ENCODE peak calls at places on chromosomes 16 and 17, in seven cellular contexts. T is WTC11; G is stimulated activated CD4-positive, alpha-beta T cell treated with anti-CD3 and anti-CD28 coated beads, Interleukin-1b, Interleukin-23, amount 100 ng/mL, for 4 hours; H is transverse colon; W is tibial artery; K is SHP77; U is MV-4-11. Y is an unnamed sample.
A peak's percentile ranks its signal among the peaks of the same experiment; 100 is the strongest.

GRCh38 chr16:12449795-12450194 is 353.9 kb downstream of the CPPED1 start:
- DNase-seq in U (no peak), W (no peak), T (no peak), K (no peak), G (no peak), H (no peak), Y (peak; percentile 17)

GRCh38 chr17:62178579-62178978 is 113.5 kb upstream of the MED13 start:
- DNase-seq in W (no peak), K (no peak), U (no peak), G (no peak), T (no peak), H (no peak), Y (no peak)

GRCh38 chr17:45224671-45225050 is 3.0 kb downstream of the FMNL1 start:
- DNase-seq in K (no peak), T (no peak), G (no peak), H (no peak), U (no peak), W (no peak), Y (no peak)

GRCh38 chr17:37466471-37466870 is 23.2 kb upstream of the DUSP14 start:
- DNase-seq in T (no peak), W (no peak), U (no peak), G (no peak), K (no peak), H (no peak), Y (no peak)

GRCh38 chr17:37312137-37312923 is 63.5 kb upstream of the C17orf78 start:
- DNase-seq in W (no peak), H (no peak), K (no peak), U (no peak), T (no peak), G (no peak), Y (no peak)

GRCh38 chr17:72405662-72406230 is 284.9 kb downstream of the SOX9 start:
- DNase-seq in W (no peak), U (no peak), T (no peak), G (no peak), H (no peak), K (no peak), Y (no peak)

GRCh38 chr16:20918486-20919239 is 18.1 kb downstream of the LYRM1 start:
- DNase-seq in U (peak; percentile 49), H (no peak), T (no peak), W (no peak), G (no peak), K (no peak), Y (peak; percentile 64)

GRCh38 chr17:42517516-42517915 is 18.5 kb upstream of the NAGLU start:
- DNase-seq in H (peak; percentile 91), K (peak; percentile 58), G (peak; percentile 79), U (peak; percentile 70), W (peak; percentile 91), T (peak; percentile 91), Y (peak; percentile 95)

GRCh38 chr17:44408786-44409185 is 19.3 kb upstream of the ITGA2B start:
- DNase-seq in G (no peak), K (no peak), T (no peak), W (no peak), U (no peak), H (no peak), Y (no peak)

GRCh38 chr17:37787055-37787720 is 42.3 kb upstream of the HNF1B start:
- DNase-seq in K (no peak), G (no peak), U (no peak), W (no peak), H (peak; percentile 88), T (no peak), Y (no peak)

GRCh38 chr16:66426112-66427035 is 721 bp upstream of the BEAN1 start:
- DNase-seq in G (no peak), U (no peak), K (no peak), T (no peak), H (no peak), W (no peak), Y (no peak)

GRCh38 chr16:59543641-59544040 is 809.5 kb upstream of the GOT2 start:
- DNase-seq in H (no peak), U (peak; percentile 70), G (no peak), K (no peak), T (no peak), W (no peak), Y (no peak)

GRCh38 chr17:57424777-57425188 is 168.5 kb downstream of the MSI2 start:
- DNase-seq in K (no peak), U (no peak), H (peak; percentile 81), T (no peak), W (no peak), G (no peak), Y (no peak)

GRCh38 chr17:4345569-4345968 is 20.9 kb downstream of the UBE2G1 start:
- DNase-seq in T (no peak), U (no peak), H (no peak), W (no peak), K (no peak), G (no peak), Y (no peak)

GRCh38 chr16:87321336-87322107 is 4.3 kb upstream of the C16orf95 start:
- DNase-seq in T (no peak), K (no peak), W (no peak), H (no peak), G (no peak), U (no peak), Y (no peak)

GRCh38 chr17:61129232-61129631 is 270.4 kb upstream of the TBX2 start:
- DNase-seq in G (no peak), U (no peak), W (no peak), H (no peak), T (no peak), K (no peak), Y (no peak)

GRCh38 chr16:79811541-79811940 is 211.0 kb upstream of the MAF start:
- DNase-seq in U (no peak), W (no peak), K (no peak), T (no peak), G (no peak), H (no peak), Y (no peak)

GRCh38 chr16:87952751-87953150 is 1.5 kb downstream of the BANP start:
- DNase-seq in U (no peak), W (no peak), K (no peak), T (no peak), G (no peak), H (no peak), Y (no peak)

GRCh38 chr17:64441772-64442549 is 7.0 kb upstream of the MILR1 start:
- DNase-seq in W (peak; percentile 58), K (no peak), U (peak; percentile 93), G (no peak), T (no peak), H (peak; percentile 24), Y (no peak)

GRCh38 chr17:73550561-73550960 is 93.7 kb downstream of the SDK2 start:
- DNase-seq in W (no peak), K (no peak), T (no peak), H (no peak), U (no peak), G (no peak), Y (no peak)

GRCh38 chr16:11497329-11497805 is 89.4 kb downstream of the LITAF start:
- DNase-seq in H (peak; percentile 81), G (no peak), T (peak; percentile 50), W (peak; percentile 96), U (peak; percentile 84), K (peak; percentile 89), Y (peak; percentile 92)

GRCh38 chr16:28009586-28010373 is 53.7 kb downstream of the GSG1L start:
- DNase-seq in W (no peak), K (no peak), T (no peak), U (no peak), H (no peak), G (no peak), Y (no peak)

GRCh38 chr17:44565866-44566443 is 8.7 kb downstream of the FZD2 start:
- DNase-seq in H (no peak), K (no peak), W (no peak), U (no peak), T (no peak), G (no peak), Y (no peak)

GRCh38 chr16:19785081-19785480 is 67.0 kb downstream of the IQCK start:
- DNase-seq in K (no peak), G (no peak), W (no peak), U (no peak), H (no peak), T (no peak), Y (peak; percentile 44)

GRCh38 chr17:76887809-76888208 is 19.6 kb downstream of the MGAT5B start:
- DNase-seq in G (no peak), K (no peak), H (no peak), W (no peak), T (no peak), U (no peak), Y (no peak)